ENCODE peak calls at places on chromosomes 16 and 17, in seven cellular contexts. A is GM13977, U is GM20000, J is osteoblast, O is fibroblast of villous mesenchyme, X is fibroblast of the aortic adventitia, T is mesothelial cell of epicardium. M is an unnamed sample.

GRCh38 chr16:19601083-19601976 is 45.8 kb downstream of the VPS35L start:
- DNase-seq in A (peak), U (peak), J (no peak), O (peak), X (peak), T (no peak), M (peak)

GRCh38 chr16:30786115-30786935 is 680 bp downstream of the ZNF629 start:
- DNase-seq in A (no peak), U (peak), J (peak), O (peak), X (peak), T (no peak), M (peak)

GRCh38 chr16:72247821-72248253 is 75.9 kb upstream of the PMFBP1 start:
- DNase-seq in A (no peak), U (no peak), J (peak), O (peak), X (peak), T (no peak), M (no peak)

GRCh38 chr16:85491798-85492616 is 121.1 kb upstream of the GSE1 start:
- DNase-seq in A (no peak), U (no peak), J (peak), O (no peak), X (peak), T (no peak), M (no peak)

GRCh38 chr17:50739098-50739497 is 19.7 kb downstream of the LUC7L3 start:
- DNase-seq in A (no peak), U (no peak), J (no peak), O (no peak), X (no peak), T (no peak), M (no peak)

GRCh38 chr17:78766743-78767294 is 15.3 kb downstream of the CYTH1 start:
- DNase-seq in A (no peak), U (no peak), J (no peak), O (no peak), X (no peak), T (no peak), M (no peak)

GRCh38 chr17:38761612-38762011 is 9.1 kb downstream of the PSMB3 start:
- DNase-seq in A (no peak), U (no peak), J (no peak), O (peak), X (no peak), T (no peak), M (peak)

GRCh38 chr17:43702636-43703035 is 40.9 kb upstream of the MEOX1 start:
- DNase-seq in A (no peak), U (no peak), J (no peak), O (no peak), X (no peak), T (no peak), M (no peak)

GRCh38 chr17:29504711-29505110 is 62.1 kb downstream of the ABHD15 start:
- DNase-seq in A (no peak), U (no peak), J (no peak), O (peak), X (peak), T (no peak), M (no peak)

GRCh38 chr17:5585814-5586558 is 1.7 kb upstream of the NLRP1 start:
- DNase-seq in A (no peak), U (no peak), J (peak), O (peak), X (peak), T (no peak), M (no peak)

GRCh38 chr16:1341495-1342388 is 8.3 kb downstream of the BAIAP3 start:
- DNase-seq in A (no peak), U (no peak), J (no peak), O (no peak), X (no peak), T (no peak), M (no peak)

GRCh38 chr16:54331241-54332002 is 44.8 kb upstream of the IRX3 start:
- DNase-seq in A (no peak), U (no peak), J (no peak), O (no peak), X (no peak), T (no peak), M (no peak)

GRCh38 chr17:63437287-63438091 is 8.6 kb downstream of the CYB561 start:
- DNase-seq in A (no peak), U (no peak), J (peak), O (peak), X (peak), T (no peak), M (no peak)

GRCh38 chr16:81237282-81237681 is 1.2 kb upstream of the BCO1 start:
- DNase-seq in A (no peak), U (no peak), J (peak), O (no peak), X (peak), T (no peak), M (no peak)

GRCh38 chr17:50195196-50195865 is 6.1 kb downstream of the COL1A1 start:
- DNase-seq in A (no peak), U (no peak), J (peak), O (no peak), X (peak), T (no peak), M (no peak)

GRCh38 chr17:7613769-7614421 is 802 bp downstream of the FXR2 start:
- DNase-seq in A (no peak), U (no peak), J (peak), O (peak), X (peak), T (no peak), M (no peak)

GRCh38 chr17:32910769-32911168 is 17.2 kb upstream of the TMEM98 start:
- DNase-seq in A (no peak), U (no peak), J (no peak), O (no peak), X (no peak), T (no peak), M (no peak)

GRCh38 chr16:31201511-31202401 is 804 bp downstream of the PYCARD start:
- DNase-seq in A (peak), U (peak), J (peak), O (peak), X (no peak), T (no peak), M (peak)

GRCh38 chr16:27729516-27730304 is 179.8 kb downstream of the KATNIP start:
- DNase-seq in A (no peak), U (no peak), J (no peak), O (no peak), X (peak), T (no peak), M (no peak)

GRCh38 chr17:28746611-28747045 is 2.8 kb downstream of the TRAF4 start:
- DNase-seq in A (no peak), U (no peak), J (peak), O (peak), X (no peak), T (no peak), M (no peak)

GRCh38 chr17:50603340-50603739 is 31.3 kb upstream of the ABCC3 start:
- DNase-seq in A (peak), U (no peak), J (no peak), O (no peak), X (no peak), T (no peak), M (peak)

GRCh38 chr17:79813826-79814623 is 17.1 kb upstream of the CBX8 start:
- DNase-seq in A (peak), U (no peak), J (peak), O (no peak), X (no peak), T (peak), M (peak)

GRCh38 chr17:81021531-81022370 is 13.2 kb upstream of the BAIAP2 start:
- DNase-seq in A (no peak), U (no peak), J (peak), O (no peak), X (no peak), T (no peak), M (no peak)

GRCh38 chr16:27670071-27670825 is 120.3 kb downstream of the KATNIP start:
- DNase-seq in A (no peak), U (no peak), J (no peak), O (no peak), X (no peak), T (no peak), M (no peak)

GRCh38 chr17:74042744-74043486 is 160.6 kb upstream of the RPL38 start:
- DNase-seq in A (no peak), U (no peak), J (peak), O (peak), X (peak), T (no peak), M (no peak)

GRCh38 chr16:7405166-7405565 is 72.5 kb downstream of the RBFOX1 start:
- DNase-seq in A (no peak), U (no peak), J (no peak), O (no peak), X (no peak), T (no peak), M (peak)
- TF ChIP-seq CTCF in A (no peak), U (no peak), J (no peak), O (no peak), X (no peak), T (no peak), M (no peak)

DNA sequence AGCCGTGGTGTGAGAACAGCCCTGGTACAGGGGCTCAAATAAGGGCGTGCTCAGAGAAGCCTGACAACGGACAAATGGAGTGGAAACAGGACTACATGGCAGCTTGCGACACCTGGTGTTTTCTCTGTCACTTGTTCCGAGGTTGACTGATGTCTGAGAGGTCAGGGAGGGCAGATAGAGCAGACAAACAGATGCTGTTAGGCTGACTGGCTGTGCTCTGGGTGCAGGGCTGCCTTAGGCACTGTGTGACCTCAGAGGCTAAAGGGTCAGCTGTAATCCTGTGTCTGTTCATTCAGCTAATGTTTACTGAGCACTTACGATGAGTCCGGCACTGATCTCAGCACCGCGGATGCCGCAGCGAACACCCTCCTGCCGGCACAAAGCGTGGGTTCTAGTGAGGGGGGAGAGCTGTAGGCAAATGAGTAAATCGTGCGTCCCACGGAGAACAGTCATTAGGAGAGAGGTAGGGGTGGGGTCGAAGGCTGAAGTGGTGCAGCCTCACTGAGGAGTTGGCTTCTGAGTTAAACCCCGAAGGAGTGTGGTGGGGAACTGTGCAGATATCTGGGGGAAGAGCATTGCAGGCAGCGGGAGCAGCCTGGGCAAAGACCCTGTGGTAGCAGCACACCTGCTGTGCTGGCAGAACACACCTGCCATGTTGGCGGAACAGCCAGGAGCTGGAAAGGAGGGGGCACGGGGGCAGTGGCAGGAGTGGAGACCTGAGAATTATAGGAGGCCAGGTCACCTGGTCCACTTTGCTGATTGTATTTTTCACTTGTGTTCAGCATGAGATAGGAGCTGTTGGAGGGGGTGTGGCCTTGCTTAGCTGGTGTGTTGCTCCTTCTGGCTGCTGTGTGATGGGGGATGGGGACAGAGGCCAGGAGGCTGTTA is 35.0 kb downstream of the GPT2 start:
- DNase-seq in A (peak), U (peak), J (peak), O (no peak), X (no peak), T (no peak), M (no peak)
- TF ChIP-seq CTCF in A (peak), U (peak), J (no peak), O (no peak), X (no peak), T (no peak), M (no peak)

GRCh38 chr16:73274140-73274539 is 226.2 kb upstream of the ZFHX3 start:
- DNase-seq in A (no peak), U (no peak), J (no peak), O (no peak), X (no peak), T (no peak), M (no peak)
- TF ChIP-seq CTCF in A (no peak), U (no peak), J (no peak), O (no peak), X (no peak), T (no peak), M (no peak)

DNA sequence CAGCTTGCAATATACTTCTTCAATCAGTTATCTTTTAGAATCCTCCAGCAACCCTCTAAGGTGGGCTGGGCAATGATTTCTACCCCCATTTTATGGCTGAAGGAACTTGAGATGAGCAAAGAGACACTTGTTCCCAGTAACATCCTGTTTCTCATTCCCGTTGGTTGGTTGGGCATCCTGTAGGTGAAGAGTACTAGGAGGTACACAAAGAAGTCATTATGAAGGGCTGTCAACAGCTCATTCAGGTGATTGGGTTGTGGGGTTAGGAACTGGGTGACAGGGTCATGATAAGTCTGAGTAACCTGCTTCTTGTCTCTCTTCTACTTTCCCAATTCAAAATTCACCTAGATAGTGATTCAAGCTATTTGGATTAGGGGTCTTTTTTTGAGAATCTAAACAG is 76.5 kb downstream of the MMD start:
- DNase-seq in A (no peak), U (no peak), J (no peak), O (no peak), X (no peak), T (no peak), M (no peak)
- TF ChIP-seq CTCF in A (no peak), U (no peak), J (no peak), O (no peak), X (no peak), T (no peak), M (no peak)

GRCh38 chr17:17751996-17752821 is 71.0 kb downstream of the RAI1 start:
- DNase-seq in A (peak), U (peak), J (peak), O (peak), X (peak), T (peak), M (peak)
- TF ChIP-seq CTCF in A (peak), U (peak), J (no peak), O (peak), X (no peak), T (no peak), M (no peak)

DNA sequence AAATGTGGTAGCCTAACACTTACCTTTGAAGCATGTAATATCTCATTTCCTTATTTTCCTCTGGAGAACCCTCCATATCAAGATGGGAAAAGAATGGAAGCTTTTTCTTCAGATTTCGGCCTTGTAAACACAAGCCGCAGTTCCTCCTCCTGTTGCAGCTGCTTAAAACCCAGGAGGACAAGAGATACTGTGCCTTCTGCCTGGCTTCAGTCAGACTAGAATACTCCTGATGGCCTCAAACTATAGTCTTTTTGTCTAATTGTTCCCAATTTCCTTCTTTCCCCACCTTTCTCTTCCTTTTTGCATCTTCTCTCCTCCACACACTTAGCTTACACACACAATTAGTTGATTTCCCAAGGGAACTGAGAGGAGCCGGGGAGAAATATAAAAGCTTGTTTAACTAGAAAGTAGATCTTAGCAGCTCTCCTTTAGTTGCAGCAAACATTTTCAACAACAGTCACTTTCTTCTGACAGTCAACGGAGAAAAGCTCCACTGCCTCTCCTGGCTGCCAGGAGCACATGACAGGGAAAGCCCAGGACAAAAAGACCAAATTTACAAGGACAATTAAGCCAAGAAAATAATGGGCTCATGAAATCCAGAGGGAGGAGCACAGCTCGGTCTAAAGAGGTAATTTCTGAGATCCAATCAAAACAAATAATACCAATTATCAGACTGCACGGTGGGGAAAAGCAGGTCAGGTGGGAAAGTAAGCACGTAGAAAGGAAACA is 76.4 kb upstream of the C17orf78 start:
- DNase-seq in A (no peak), U (no peak), J (peak), O (peak), X (peak), T (no peak), M (no peak)
- TF ChIP-seq CTCF in A (no peak), U (no peak), J (no peak), O (no peak), X (no peak), T (no peak), M (no peak)

DNA sequence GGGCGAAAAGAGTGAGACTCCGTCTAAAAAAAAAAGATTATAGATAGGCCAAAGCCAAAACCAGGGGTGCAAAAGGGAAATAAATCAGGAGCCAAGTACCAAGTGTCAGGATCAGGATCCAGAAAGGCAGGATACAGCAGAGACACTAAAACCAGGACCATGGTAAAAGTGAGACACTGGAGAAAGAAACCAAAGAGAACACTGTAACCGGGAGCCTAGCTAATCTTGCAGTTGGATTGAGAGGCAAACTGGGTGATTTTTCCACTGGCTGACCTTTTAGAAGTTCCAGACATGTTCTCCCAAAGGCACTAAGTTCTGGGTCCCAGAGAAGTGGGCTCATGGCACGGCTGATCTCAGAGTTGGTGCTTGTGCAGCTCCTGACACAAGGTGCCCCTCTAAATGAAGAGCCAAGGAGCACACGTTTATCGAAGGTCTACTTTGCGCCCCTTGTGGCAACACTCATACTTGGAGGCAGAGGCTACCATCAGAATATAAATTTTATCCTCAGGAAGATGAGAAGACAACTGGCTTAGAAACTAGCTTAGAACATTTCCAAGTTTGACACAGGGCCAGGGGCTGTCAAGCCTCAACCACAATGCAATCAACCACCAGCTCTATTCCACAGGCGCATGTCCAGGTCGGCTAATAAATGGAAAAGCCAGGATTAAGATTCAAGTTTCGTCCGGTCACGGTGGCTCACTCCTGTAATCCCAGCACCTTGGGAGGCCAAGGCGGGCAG is 27.5 kb upstream of the HELZ start:
- DNase-seq in A (peak), U (no peak), J (peak), O (no peak), X (no peak), T (no peak), M (peak)
- TF ChIP-seq CTCF in A (no peak), U (no peak), J (peak), O (peak), X (peak), T (peak), M (peak)

GRCh38 chr17:48223945-48224344 is 116.4 kb downstream of the SNX11 start:
- DNase-seq in A (no peak), U (no peak), J (no peak), O (no peak), X (no peak), T (no peak), M (no peak)

GRCh38 chr17:48228720-48229119 is 121.2 kb downstream of the SNX11 start:
- DNase-seq in A (no peak), U (no peak), J (no peak), O (no peak), X (no peak), T (no peak), M (no peak)

DNA sequence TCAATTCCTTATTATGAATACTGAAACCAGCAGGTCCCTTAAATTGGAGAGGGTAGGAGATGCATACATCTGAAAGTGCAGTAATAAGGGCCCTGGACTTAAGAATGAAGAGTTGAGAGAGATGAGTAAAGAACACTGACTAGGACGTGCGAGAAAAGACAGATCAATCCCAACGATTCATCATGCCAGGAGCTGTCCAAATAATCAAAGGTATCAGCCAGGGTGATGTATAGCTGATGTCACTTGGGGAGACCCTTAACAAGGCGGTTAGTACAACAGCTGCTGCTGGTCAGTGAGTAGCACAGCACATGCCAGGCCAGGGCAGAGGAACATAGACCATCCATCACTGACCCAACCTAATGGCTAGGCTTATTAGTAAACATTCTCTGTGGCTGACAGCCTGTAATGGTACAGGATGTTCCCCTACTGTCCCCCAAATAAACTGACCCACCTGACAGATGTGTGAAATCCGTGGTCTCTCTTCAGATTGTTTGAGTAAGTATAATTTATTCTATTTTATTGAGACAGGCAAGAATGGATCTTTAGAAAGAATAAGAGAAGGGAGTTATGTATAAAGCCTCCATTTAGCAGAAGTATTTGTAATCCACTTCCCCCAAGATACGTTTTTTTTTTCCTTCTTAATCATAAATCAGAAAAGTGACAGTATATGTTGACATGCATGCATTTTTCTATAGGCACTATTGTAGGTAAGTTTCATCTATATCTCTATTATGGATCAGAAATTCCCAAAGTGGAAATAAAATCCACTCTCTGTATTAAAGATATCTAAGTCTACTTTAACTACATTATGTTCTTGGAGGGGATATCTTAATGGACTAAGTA is 118.4 kb downstream of the SNX11 start:
- DNase-seq in A (no peak), U (no peak), J (no peak), O (no peak), X (no peak), T (no peak), M (no peak)
- TF ChIP-seq CTCF in A (no peak), U (no peak), J (no peak), O (no peak), X (no peak), T (no peak), M (no peak)

M was measured in endothelial cell.